ENCODE peak calls at places on chromosomes 3 and 15, in four cellular contexts. One of them, this sample, is unnamed. For H3K4me1, the result is how much of the 10 kb centered on the place peaks cover.

GRCh38 chr3:89289791-89290190 is 182.4 kb downstream of the EPHA3 start:
- DNase-seq in HCT116: no peak
- DNase-seq in esophagus squamous epithelium: no peak
- DNase-seq in body of pancreas: no peak
- DNase-seq in this sample: no peak

GRCh38 chr3:128879991-128880390 is 571 bp downstream of the ACAD9 start:
- DNase-seq in esophagus squamous epithelium: no peak
- DNase-seq in HCT116: no peak
- DNase-seq in body of pancreas: no peak
- DNase-seq in this sample: no peak

GRCh38 chr3:3634326-3634725 is 164.9 kb upstream of the LRRN1 start:
- DNase-seq in body of pancreas: no peak
- DNase-seq in HCT116: no peak
- DNase-seq in esophagus squamous epithelium: no peak
- DNase-seq in this sample: no peak

GRCh38 chr3:119240101-119240581 is 537 bp downstream of the B4GALT4 start:
- DNase-seq in esophagus squamous epithelium: no peak
- DNase-seq in HCT116: no peak
- DNase-seq in body of pancreas: no peak
- DNase-seq in this sample: no peak

GRCh38 chr15:41971089-41971892 is 1.1 kb downstream of the EHD4 start:
- DNase-seq in body of pancreas: peak
- DNase-seq in HCT116: peak
- DNase-seq in esophagus squamous epithelium: no peak
- DNase-seq in this sample: peak

GRCh38 chr3:55485208-55485791 is 1.8 kb downstream of the WNT5A start:
- DNase-seq in body of pancreas: peak
- DNase-seq in esophagus squamous epithelium: no peak
- DNase-seq in HCT116: no peak
- DNase-seq in this sample: peak

GRCh38 chr15:23687143-23687470 is at the start of gene NDN:
- DNase-seq in body of pancreas: peak
- DNase-seq in esophagus squamous epithelium: no peak
- DNase-seq in HCT116: no peak
- DNase-seq in this sample: peak

GRCh38 chr3:143849854-143850549 is 1.7 kb upstream of the SLC9A9 start:
- DNase-seq in HCT116: no peak
- DNase-seq in esophagus squamous epithelium: no peak
- DNase-seq in body of pancreas: no peak
- DNase-seq in this sample: no peak

GRCh38 chr3:10455515-10455914 is 49.9 kb downstream of the ATP2B2 start:
- DNase-seq in HCT116: no peak
- DNase-seq in body of pancreas: no peak
- DNase-seq in esophagus squamous epithelium: no peak
- DNase-seq in this sample: no peak

GRCh38 chr3:43748179-43748578 is 57.4 kb downstream of the ABHD5 start:
- DNase-seq in esophagus squamous epithelium: no peak
- DNase-seq in HCT116: no peak
- DNase-seq in body of pancreas: no peak
- DNase-seq in this sample: no peak

GRCh38 chr3:42014443-42014945 is 52.6 kb upstream of the ULK4 start:
- DNase-seq in body of pancreas: no peak
- DNase-seq in esophagus squamous epithelium: no peak
- DNase-seq in HCT116: no peak
- DNase-seq in this sample: no peak

GRCh38 chr3:46496745-46497555 is 826 bp upstream of the RTP3 start:
- DNase-seq in HCT116: no peak
- DNase-seq in esophagus squamous epithelium: no peak
- DNase-seq in body of pancreas: no peak
- DNase-seq in this sample: no peak

GRCh38 chr3:5301671-5302297 is 114.3 kb downstream of the EDEM1 start:
- DNase-seq in esophagus squamous epithelium: no peak
- DNase-seq in body of pancreas: no peak
- DNase-seq in HCT116: no peak
- DNase-seq in this sample: no peak

GRCh38 chr3:72114773-72115172 is 329.8 kb upstream of the PROK2 start:
- DNase-seq in HCT116: no peak
- DNase-seq in body of pancreas: no peak
- DNase-seq in esophagus squamous epithelium: no peak
- DNase-seq in this sample: no peak

GRCh38 chr15:45268135-45268534 is 16.1 kb downstream of the SLC28A2 start:
- DNase-seq in body of pancreas: peak
- DNase-seq in HCT116: no peak
- DNase-seq in esophagus squamous epithelium: no peak
- DNase-seq in this sample: peak

GRCh38 chr3:142586803-142587406 is 8.4 kb upstream of the ATR start:
- DNase-seq in body of pancreas: peak
- DNase-seq in HCT116: peak
- DNase-seq in esophagus squamous epithelium: no peak
- DNase-seq in this sample: peak

GRCh38 chr3:138642226-138642926 is 33.8 kb downstream of the FAIM start:
- DNase-seq in esophagus squamous epithelium: no peak
- DNase-seq in body of pancreas: no peak
- DNase-seq in HCT116: no peak
- DNase-seq in this sample: no peak

GRCh38 chr15:98954411-98954810 is 53.2 kb downstream of the PGPEP1L start:
- DNase-seq in HCT116: no peak
- DNase-seq in esophagus squamous epithelium: no peak
- DNase-seq in body of pancreas: no peak
- DNase-seq in this sample: no peak

GRCh38 chr3:107988464-107989156 is 102.2 kb downstream of the CD47 start:
- DNase-seq in HCT116: no peak
- DNase-seq in body of pancreas: peak
- DNase-seq in esophagus squamous epithelium: no peak
- DNase-seq in this sample: peak

GRCh38 chr3:40396406-40396805 is 9.4 kb downstream of the ENTPD3 start:
- DNase-seq in HCT116: no peak
- DNase-seq in body of pancreas: no peak
- DNase-seq in esophagus squamous epithelium: no peak
- DNase-seq in this sample: no peak

GRCh38 chr15:60077581-60078359 is 73.7 kb downstream of the FOXB1 start:
- DNase-seq in esophagus squamous epithelium: no peak
- DNase-seq in body of pancreas: no peak
- DNase-seq in HCT116: no peak
- DNase-seq in this sample: no peak
- H3K4me1 ChIP-seq in esophagus squamous epithelium: under half
- H3K4me1 ChIP-seq in body of pancreas: under half
- H3K4me1 ChIP-seq in HCT116: under half
- H3K4me1 ChIP-seq in this sample: under half

GRCh38 chr3:192816274-192816853 is 89.0 kb upstream of the FGF12 start:
- DNase-seq in esophagus squamous epithelium: no peak
- DNase-seq in HCT116: peak
- DNase-seq in body of pancreas: peak
- DNase-seq in this sample: no peak
- TF ChIP-seq POLR2A in esophagus squamous epithelium: no peak
- TF ChIP-seq POLR2A in HCT116: no peak
- TF ChIP-seq POLR2A in body of pancreas: no peak
- TF ChIP-seq POLR2A in this sample: no peak

GRCh38 chr3:23826382-23827061 is 20.8 kb downstream of the UBE2E1 start:
- DNase-seq in esophagus squamous epithelium: no peak
- DNase-seq in HCT116: no peak
- DNase-seq in body of pancreas: no peak
- DNase-seq in this sample: no peak
- H3K4me1 ChIP-seq in esophagus squamous epithelium: half or more
- H3K4me1 ChIP-seq in HCT116: under half
- H3K4me1 ChIP-seq in body of pancreas: under half
- H3K4me1 ChIP-seq in this sample: half or more

DNA sequence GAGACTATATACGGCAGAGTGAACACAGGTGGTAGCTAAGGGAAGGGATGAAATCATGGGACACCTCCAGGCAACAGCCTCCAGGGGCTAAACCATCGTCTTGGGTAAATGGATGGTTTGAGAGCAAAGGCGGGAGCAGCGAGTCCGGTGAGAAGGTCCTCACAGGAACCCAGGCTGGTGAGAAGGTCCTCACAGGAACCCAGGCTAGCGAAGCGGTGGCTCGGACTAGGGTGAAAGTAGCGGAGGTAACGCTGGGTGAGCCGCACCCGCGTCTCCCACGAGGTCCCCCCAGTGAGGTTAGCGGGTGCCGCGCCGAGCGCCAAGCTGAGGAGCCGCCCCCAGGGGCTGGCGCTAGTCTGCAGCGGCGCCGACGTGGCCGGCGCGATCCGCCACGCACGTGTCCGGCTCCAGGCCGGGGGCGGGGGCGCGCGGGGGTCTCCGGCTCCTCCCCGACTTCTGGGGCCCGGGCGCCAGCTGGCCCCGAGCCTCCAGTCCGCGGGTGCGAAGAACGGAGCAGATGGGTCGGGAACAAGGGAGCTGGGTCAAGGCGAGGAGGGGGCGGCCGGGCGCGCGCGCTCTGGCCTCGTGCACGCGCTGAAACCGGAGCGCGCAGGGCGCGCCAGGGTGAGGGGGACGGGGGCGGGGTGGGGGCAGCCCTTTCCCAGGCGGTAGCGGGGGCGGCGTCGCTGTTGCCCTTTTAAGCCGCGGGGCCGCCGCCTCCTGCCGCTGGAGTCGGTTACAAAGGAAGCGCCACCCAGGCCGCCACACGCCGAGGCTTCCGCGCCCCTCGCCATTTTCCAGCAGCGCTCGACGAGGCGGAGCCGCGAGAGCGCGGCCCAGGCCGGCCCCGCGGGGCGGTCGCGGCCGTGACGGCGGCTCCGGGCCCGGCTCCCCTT is at the start of gene UBE2Q2:
- DNase-seq in body of pancreas: peak
- DNase-seq in HCT116: no peak
- DNase-seq in esophagus squamous epithelium: no peak
- DNase-seq in this sample: peak
- TF ChIP-seq POLR2A in body of pancreas: no peak
- TF ChIP-seq POLR2A in HCT116: peak
- TF ChIP-seq POLR2A in esophagus squamous epithelium: no peak
- TF ChIP-seq POLR2A in this sample: no peak

DNA sequence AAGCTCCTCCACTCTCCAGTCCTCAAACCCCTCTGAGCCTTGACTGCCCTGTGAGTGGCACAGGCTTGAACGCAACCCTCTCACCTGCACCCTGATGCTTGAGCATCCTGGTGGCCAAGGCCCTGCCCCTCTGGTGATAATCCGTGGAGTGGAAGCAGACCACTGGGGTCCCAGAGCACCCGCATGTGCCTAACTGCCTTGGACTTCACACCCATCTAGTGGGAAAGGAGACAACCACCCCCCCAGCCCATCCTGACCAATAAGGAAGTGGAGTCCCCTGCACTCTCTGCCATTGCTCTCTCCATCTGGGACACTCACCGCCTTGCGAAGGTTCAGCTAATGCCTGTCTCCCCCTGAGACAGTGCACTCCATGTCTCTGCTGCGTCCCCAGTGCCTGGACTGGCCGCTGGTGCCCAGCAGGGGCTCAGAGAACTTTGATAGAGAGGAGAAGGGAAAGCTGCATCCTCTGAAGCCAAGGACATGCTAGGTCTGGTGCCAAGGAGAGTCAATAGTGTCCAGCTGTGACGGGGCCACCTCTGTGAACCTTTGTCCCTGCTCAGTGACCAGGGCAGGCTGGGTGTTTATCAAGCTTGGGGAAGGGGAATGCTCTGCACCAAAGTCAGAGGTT is 3.4 kb downstream of the KLF15 start:
- DNase-seq in HCT116: no peak
- DNase-seq in esophagus squamous epithelium: no peak
- DNase-seq in body of pancreas: no peak
- DNase-seq in this sample: no peak
- H3K4me1 ChIP-seq in HCT116: under half
- H3K4me1 ChIP-seq in esophagus squamous epithelium: half or more
- H3K4me1 ChIP-seq in body of pancreas: half or more
- H3K4me1 ChIP-seq in this sample: half or more

GRCh38 chr3:186971578-186971977 is 41.3 kb downstream of the ST6GAL1 start:
- DNase-seq in body of pancreas: no peak
- DNase-seq in esophagus squamous epithelium: no peak
- DNase-seq in HCT116: no peak
- DNase-seq in this sample: peak
- TF ChIP-seq POLR2A in body of pancreas: no peak
- TF ChIP-seq POLR2A in esophagus squamous epithelium: no peak
- TF ChIP-seq POLR2A in HCT116: no peak
- TF ChIP-seq POLR2A in this sample: no peak

GRCh38 chr3:125043599-125044151 is 12.1 kb downstream of the HEG1 start:
- DNase-seq in body of pancreas: no peak
- DNase-seq in esophagus squamous epithelium: no peak
- DNase-seq in HCT116: no peak
- DNase-seq in this sample: peak
- H3K4me1 ChIP-seq in body of pancreas: under half
- H3K4me1 ChIP-seq in esophagus squamous epithelium: half or more
- H3K4me1 ChIP-seq in HCT116: under half
- H3K4me1 ChIP-seq in this sample: half or more

This sample was measured in stomach.